ENCODE peak calls at places on chromosomes 3 and 15, in six cellular contexts. D, N, Z, C, I and U are unnamed samples.
A peak's percentile ranks its signal among the peaks of the same experiment; 100 is the strongest.

GRCh38 chr15:99722406-99722805 is 10.8 kb downstream of the LYSMD4 start:
- DNase-seq in C (no peak), N (no peak), I (no peak), Z (no peak), D (no peak), U (no peak)

GRCh38 chr15:59492389-59493377 is 54.7 kb downstream of the FAM81A start:
- DNase-seq in N (peak; percentile 62), C (peak; percentile 76), Z (peak; percentile 65), I (peak; percentile 46), D (peak; percentile 48), U (peak; percentile 39)

GRCh38 chr3:123586131-123586530 is 1.3 kb upstream of the HACD2 start:
- DNase-seq in C (peak; percentile 63), I (peak; percentile 38), Z (peak; percentile 37), N (peak; percentile 66), D (peak; percentile 28), U (peak; percentile 81)

GRCh38 chr3:195154793-195155535 is 116.0 kb downstream of the XXYLT1 start:
- DNase-seq in Z (peak; percentile 89), N (peak; percentile 91), C (peak; percentile 99), I (peak; percentile 41), D (peak; percentile 36), U (peak; percentile 84)

GRCh38 chr15:71476823-71477222 is 333.5 kb upstream of the NR2E3 start:
- DNase-seq in I (no peak), Z (no peak), C (no peak), D (no peak), N (no peak), U (no peak)

GRCh38 chr3:117408811-117409210 is 699.2 kb downstream of the TUSC7 start:
- DNase-seq in N (no peak), C (no peak), Z (no peak), I (no peak), D (no peak), U (no peak)

GRCh38 chr15:43911235-43911661 is 84.4 kb downstream of the WDR76 start:
- DNase-seq in D (no peak), I (no peak), C (peak; percentile 96), N (peak; percentile 91), Z (peak; percentile 67), U (peak; percentile 98)

GRCh38 chr3:36852071-36852470 is 87.7 kb upstream of the DCLK3 start:
- DNase-seq in C (no peak), D (no peak), I (no peak), N (no peak), Z (no peak), U (no peak)

GRCh38 chr15:95259513-95259912 is 1028.2 kb downstream of the MCTP2 start:
- DNase-seq in C (peak; percentile 94), N (peak; percentile 57), I (peak; percentile 44), D (peak; percentile 67), Z (peak; percentile 73), U (peak; percentile 59)

GRCh38 chr3:7328339-7328738 is 467.4 kb downstream of the GRM7 start:
- DNase-seq in C (no peak), Z (no peak), N (no peak), I (no peak), D (no peak), U (no peak)

GRCh38 chr3:149969945-149970715 is 565 bp downstream of the PFN2 start:
- DNase-seq in N (peak; percentile 69), D (peak; percentile 85), I (peak; percentile 17), C (peak; percentile 89), Z (peak; percentile 89), U (peak; percentile 84)

GRCh38 chr3:86774082-86774691 is 216.8 kb downstream of the VGLL3 start:
- DNase-seq in I (no peak), Z (peak; percentile 46), D (no peak), N (peak; percentile 45), C (peak; percentile 36), U (no peak)

GRCh38 chr3:116399701-116400261 is 45.5 kb downstream of the LSAMP start:
- DNase-seq in D (no peak), C (no peak), Z (no peak), N (no peak), I (no peak), U (no peak)

GRCh38 chr15:70376929-70377691 is 279.4 kb upstream of the TLE3 start:
- DNase-seq in Z (peak; percentile 61), D (peak; percentile 61), N (no peak), I (peak; percentile 62), C (no peak), U (peak; percentile 55)

GRCh38 chr3:150077581-150078247 is 107.0 kb upstream of the PFN2 start:
- DNase-seq in N (peak; percentile 32), Z (no peak), D (no peak), I (no peak), C (no peak), U (peak; percentile 37)

GRCh38 chr15:101501703-101502373 is 12.3 kb upstream of the PCSK6 start:
- DNase-seq in C (peak; percentile 28), N (no peak), Z (peak; percentile 8), D (peak; percentile 57), I (peak; percentile 93), U (no peak)

GRCh38 chr3:122000936-122001605 is 21.0 kb downstream of the ILDR1 start:
- DNase-seq in Z (peak; percentile 42), C (no peak), N (no peak), D (no peak), I (peak; percentile 87), U (no peak)

GRCh38 chr3:80232760-80233159 is 465.0 kb upstream of the ROBO1 start:
- DNase-seq in I (no peak), D (no peak), Z (peak; percentile 1), C (peak; percentile 1), N (no peak), U (peak; percentile 12)

GRCh38 chr3:187400756-187401155 is 32.6 kb downstream of the RTP4 start:
- DNase-seq in Z (peak; percentile 55), C (no peak), D (no peak), I (no peak), N (no peak), U (no peak)

GRCh38 chr3:14640157-14640562 is 11.4 kb upstream of the CCDC174 start:
- DNase-seq in Z (no peak), I (no peak), C (no peak), N (peak; percentile 50), D (no peak), U (peak; percentile 57)

GRCh38 chr3:193975072-193975535 is 160.8 kb upstream of the HES1 start:
- DNase-seq in N (no peak), D (peak; percentile 21), I (peak; percentile 72), Z (peak; percentile 60), C (peak; percentile 42), U (no peak)

GRCh38 chr3:154194869-154195268 is 73.7 kb downstream of the ARHGEF26 start:
- DNase-seq in I (no peak), D (no peak), C (no peak), Z (no peak), N (no peak), U (peak; percentile 7)

GRCh38 chr15:58565620-58566019 is 133.8 kb downstream of the LIPC start:
- DNase-seq in D (no peak), Z (no peak), I (no peak), C (no peak), N (no peak), U (no peak)

GRCh38 chr15:69462030-69462492 is 9.4 kb downstream of the RPLP1 start:
- DNase-seq in I (no peak), Z (no peak), N (no peak), C (no peak), D (no peak), U (no peak)